ENCODE peak calls at places on chromosomes 7 and 10, in eight cellular contexts. I, V, E, G, B, W, F and Q are unnamed samples.

GRCh38 chr10:17835688-17836087 is 26.5 kb downstream of the MRC1 start:
- DNase-seq in W (peak; percentile 60), V (no peak), I (no peak), G (no peak), F (peak; percentile 78), B (no peak), E (peak; percentile 96), Q (no peak)

GRCh38 chr7:101125989-101126650 is 784 bp upstream of the SERPINE1 start:
- DNase-seq in V (no peak), B (peak; percentile 35), E (peak; percentile 85), W (peak; percentile 89), F (peak; percentile 92), I (no peak), G (peak; percentile 80), Q (no peak)

GRCh38 chr10:97499561-97500296 is 1.0 kb downstream of the UBTD1 start:
- DNase-seq in F (peak; percentile 62), E (peak; percentile 62), G (peak; percentile 50), I (no peak), B (no peak), V (no peak), W (peak; percentile 58), Q (no peak)

GRCh38 chr7:139775829-139776266 is 1.9 kb downstream of the HIPK2 start:
- DNase-seq in G (peak; percentile 92), W (peak; percentile 93), F (peak; percentile 89), E (peak; percentile 71), V (no peak), B (peak; percentile 68), I (peak; percentile 76), Q (peak; percentile 76)

GRCh38 chr10:23314835-23315239 is 29.8 kb downstream of the C10orf67 start:
- DNase-seq in W (peak; percentile 93), E (peak; percentile 73), B (peak; percentile 34), V (no peak), I (peak; percentile 63), G (peak; percentile 87), F (peak; percentile 89), Q (peak; percentile 51)

GRCh38 chr7:92614586-92615237 is 24.5 kb upstream of the FAM133B start:
- DNase-seq in E (peak; percentile 41), V (no peak), F (no peak), B (no peak), W (peak; percentile 44), G (peak; percentile 15), I (no peak), Q (no peak)

GRCh38 chr10:19498348-19499290 is 317.6 kb upstream of the PLXDC2 start:
- DNase-seq in F (no peak), G (no peak), I (no peak), W (peak; percentile 63), E (peak; percentile 8), B (no peak), V (no peak), Q (no peak)

GRCh38 chr10:49609283-49610014 is 661 bp upstream of the SLC18A3 start:
- DNase-seq in E (no peak), F (no peak), W (no peak), V (no peak), G (peak; percentile 51), B (no peak), I (no peak), Q (peak; percentile 80)

GRCh38 chr10:127922206-127922605 is 15.3 kb downstream of the PTPRE start:
- DNase-seq in B (no peak), E (no peak), V (no peak), G (no peak), I (no peak), W (no peak), F (no peak), Q (no peak)

GRCh38 chr7:2022021-2022409 is 210.7 kb downstream of the MAD1L1 start:
- DNase-seq in B (no peak), G (no peak), F (no peak), V (no peak), I (no peak), W (no peak), E (no peak), Q (no peak)

GRCh38 chr10:26801831-26802230 is 58.9 kb downstream of the ABI1 start:
- DNase-seq in W (no peak), V (no peak), G (no peak), F (no peak), I (no peak), B (no peak), E (no peak), Q (no peak)

GRCh38 chr10:54681136-54681535 is 119.9 kb downstream of the PCDH15 start:
- DNase-seq in I (no peak), V (no peak), E (no peak), B (no peak), G (no peak), W (no peak), F (no peak), Q (no peak)

GRCh38 chr10:63633677-63634487 is 112.7 kb downstream of the REEP3 start:
- DNase-seq in F (peak; percentile 65), I (no peak), B (no peak), G (peak; percentile 67), W (peak; percentile 67), V (no peak), E (peak; percentile 41), Q (peak; percentile 34)

GRCh38 chr7:51789494-51789893 is 472.9 kb upstream of the COBL start:
- DNase-seq in E (no peak), B (no peak), G (peak; percentile 39), V (no peak), I (no peak), W (no peak), F (peak; percentile 45), Q (peak; percentile 35)

GRCh38 chr7:11749629-11750028 is 82.4 kb downstream of the THSD7A start:
- DNase-seq in G (no peak), V (no peak), B (no peak), F (no peak), W (peak; percentile 24), E (peak; percentile 36), I (no peak), Q (no peak)

GRCh38 chr10:23217471-23217870 is 25.4 kb downstream of the PTF1A start:
- DNase-seq in V (no peak), E (no peak), G (no peak), F (no peak), B (no peak), W (no peak), I (no peak), Q (no peak)

GRCh38 chr7:101533103-101533465 is 96.0 kb downstream of the MYL10 start:
- DNase-seq in V (no peak), B (no peak), E (no peak), W (no peak), I (no peak), G (no peak), F (no peak), Q (no peak)

GRCh38 chr7:149325248-149325647 is 63.3 kb downstream of the ZNF783 start:
- DNase-seq in V (no peak), W (no peak), I (no peak), B (no peak), F (no peak), E (no peak), G (no peak), Q (no peak)

GRCh38 chr7:29854257-29854938 is 48.1 kb downstream of the WIPF3 start:
- DNase-seq in I (no peak), B (no peak), E (peak; percentile 49), G (peak; percentile 19), F (peak; percentile 28), W (peak; percentile 19), V (no peak), Q (no peak)

GRCh38 chr10:49285232-49285631 is 13.7 kb upstream of the C10orf71 start:
- DNase-seq in F (no peak), V (no peak), W (peak; percentile 14), G (no peak), B (no peak), I (no peak), E (no peak), Q (no peak)

GRCh38 chr10:73577788-73578187 is 13.4 kb downstream of the USP54 start:
- DNase-seq in W (peak; percentile 53), V (no peak), G (peak; percentile 62), I (no peak), F (no peak), B (no peak), E (peak; percentile 86), Q (no peak)

GRCh38 chr7:102072636-102073209 is 213.9 kb upstream of the SH2B2 start:
- DNase-seq in I (no peak), V (no peak), W (no peak), G (no peak), B (no peak), F (no peak), E (no peak), Q (no peak)

GRCh38 chr10:133299738-133300137 is 8.9 kb downstream of the TUBGCP2 start:
- DNase-seq in G (no peak), E (no peak), B (no peak), I (no peak), V (no peak), W (no peak), F (no peak), Q (no peak)

GRCh38 chr7:42097756-42098155 is 139.3 kb downstream of the GLI3 start:
- DNase-seq in B (no peak), I (no peak), W (peak; percentile 93), E (peak; percentile 82), F (peak; percentile 14), G (no peak), V (no peak), Q (peak; percentile 31)

GRCh38 chr7:65397730-65398142 is 24.1 kb downstream of the ZNF92 start:
- DNase-seq in V (no peak), E (peak; percentile 79), B (no peak), I (no peak), W (peak; percentile 68), G (peak; percentile 54), F (peak; percentile 22), Q (no peak)

GRCh38 chr7:11427686-11428273 is 404.2 kb downstream of the THSD7A start:
- DNase-seq in B (no peak), W (peak; percentile 89), F (peak; percentile 67), G (peak; percentile 81), V (no peak), I (no peak), E (peak; percentile 63), Q (peak; percentile 74)